ENCODE peak calls at places on chromosomes 7 and 10, in eight cellular contexts. One of them, this sample, is unnamed.

GRCh38 chr7:136179154-136179553 is 202.0 kb upstream of the MTPN start:
- DNase-seq in kidney: no peak
- DNase-seq in brain microvascular endothelial cell: no peak
- DNase-seq in OCI-LY7: no peak
- DNase-seq in AG04450: no peak
- DNase-seq in PC-9: no peak
- DNase-seq in colonic mucosa: no peak
- DNase-seq in upper lobe of right lung: no peak
- DNase-seq in this sample: no peak

GRCh38 chr10:56360967-56361841 is at the start of gene ZWINT:
- DNase-seq in AG04450: peak
- DNase-seq in colonic mucosa: peak
- DNase-seq in kidney: peak
- DNase-seq in brain microvascular endothelial cell: peak
- DNase-seq in PC-9: peak
- DNase-seq in OCI-LY7: peak
- DNase-seq in upper lobe of right lung: peak
- DNase-seq in this sample: peak

GRCh38 chr10:71222541-71223364 is 10.4 kb downstream of the UNC5B start:
- DNase-seq in OCI-LY7: peak
- DNase-seq in upper lobe of right lung: peak
- DNase-seq in brain microvascular endothelial cell: no peak
- DNase-seq in kidney: peak
- DNase-seq in colonic mucosa: no peak
- DNase-seq in AG04450: no peak
- DNase-seq in PC-9: no peak
- DNase-seq in this sample: peak

GRCh38 chr7:20307901-20308300 is 22.8 kb upstream of the ITGB8 start:
- DNase-seq in kidney: no peak
- DNase-seq in OCI-LY7: no peak
- DNase-seq in colonic mucosa: no peak
- DNase-seq in brain microvascular endothelial cell: no peak
- DNase-seq in AG04450: no peak
- DNase-seq in upper lobe of right lung: no peak
- DNase-seq in PC-9: no peak
- DNase-seq in this sample: no peak

GRCh38 chr7:2460188-2460587 is 16.0 kb downstream of the GRIFIN start:
- DNase-seq in colonic mucosa: no peak
- DNase-seq in PC-9: no peak
- DNase-seq in brain microvascular endothelial cell: no peak
- DNase-seq in OCI-LY7: no peak
- DNase-seq in upper lobe of right lung: no peak
- DNase-seq in AG04450: no peak
- DNase-seq in kidney: peak
- DNase-seq in this sample: no peak

GRCh38 chr7:157551325-157552070 is 214.7 kb downstream of the DNAJB6 start:
- DNase-seq in brain microvascular endothelial cell: no peak
- DNase-seq in AG04450: no peak
- DNase-seq in OCI-LY7: no peak
- DNase-seq in colonic mucosa: no peak
- DNase-seq in upper lobe of right lung: peak
- DNase-seq in kidney: peak
- DNase-seq in PC-9: no peak
- DNase-seq in this sample: no peak

GRCh38 chr7:99644436-99644835 is 27.7 kb downstream of the ZSCAN25 start:
- DNase-seq in PC-9: no peak
- DNase-seq in kidney: no peak
- DNase-seq in upper lobe of right lung: no peak
- DNase-seq in OCI-LY7: no peak
- DNase-seq in colonic mucosa: no peak
- DNase-seq in AG04450: no peak
- DNase-seq in brain microvascular endothelial cell: no peak
- DNase-seq in this sample: no peak

GRCh38 chr7:151124205-151124880 is 38.1 kb downstream of the AGAP3 start:
- DNase-seq in OCI-LY7: no peak
- DNase-seq in PC-9: no peak
- DNase-seq in kidney: no peak
- DNase-seq in upper lobe of right lung: no peak
- DNase-seq in colonic mucosa: no peak
- DNase-seq in AG04450: no peak
- DNase-seq in brain microvascular endothelial cell: no peak
- DNase-seq in this sample: no peak

GRCh38 chr10:68049289-68050078 is 25.6 kb downstream of the HERC4 start:
- DNase-seq in AG04450: no peak
- DNase-seq in colonic mucosa: no peak
- DNase-seq in brain microvascular endothelial cell: no peak
- DNase-seq in OCI-LY7: no peak
- DNase-seq in upper lobe of right lung: no peak
- DNase-seq in PC-9: no peak
- DNase-seq in kidney: no peak
- DNase-seq in this sample: no peak

GRCh38 chr10:96843823-96844222 is 11.7 kb downstream of the LCOR start:
- DNase-seq in AG04450: no peak
- DNase-seq in OCI-LY7: no peak
- DNase-seq in colonic mucosa: no peak
- DNase-seq in upper lobe of right lung: no peak
- DNase-seq in PC-9: no peak
- DNase-seq in brain microvascular endothelial cell: no peak
- DNase-seq in kidney: no peak
- DNase-seq in this sample: no peak

GRCh38 chr10:124566981-124567835 is 105.6 kb downstream of the LHPP start:
- DNase-seq in upper lobe of right lung: peak
- DNase-seq in AG04450: no peak
- DNase-seq in brain microvascular endothelial cell: no peak
- DNase-seq in PC-9: no peak
- DNase-seq in kidney: peak
- DNase-seq in colonic mucosa: no peak
- DNase-seq in OCI-LY7: no peak
- DNase-seq in this sample: no peak

GRCh38 chr10:22339761-22340361 is 5.4 kb upstream of the SPAG6 start:
- DNase-seq in OCI-LY7: no peak
- DNase-seq in AG04450: no peak
- DNase-seq in upper lobe of right lung: no peak
- DNase-seq in colonic mucosa: no peak
- DNase-seq in kidney: no peak
- DNase-seq in PC-9: no peak
- DNase-seq in brain microvascular endothelial cell: no peak
- DNase-seq in this sample: no peak

GRCh38 chr10:22341190-22341935 is 3.9 kb upstream of the SPAG6 start:
- DNase-seq in kidney: no peak
- DNase-seq in brain microvascular endothelial cell: no peak
- DNase-seq in colonic mucosa: no peak
- DNase-seq in AG04450: no peak
- DNase-seq in upper lobe of right lung: no peak
- DNase-seq in PC-9: no peak
- DNase-seq in OCI-LY7: no peak
- DNase-seq in this sample: no peak

GRCh38 chr10:22340362-22341189 is 4.7 kb upstream of the SPAG6 start:
- DNase-seq in AG04450: peak
- DNase-seq in kidney: peak
- DNase-seq in colonic mucosa: peak
- DNase-seq in brain microvascular endothelial cell: peak
- DNase-seq in OCI-LY7: peak
- DNase-seq in PC-9: peak
- DNase-seq in upper lobe of right lung: peak
- DNase-seq in this sample: peak

GRCh38 chr10:22343761-22344160 is 1.5 kb upstream of the SPAG6 start:
- DNase-seq in upper lobe of right lung: no peak
- DNase-seq in colonic mucosa: no peak
- DNase-seq in kidney: no peak
- DNase-seq in brain microvascular endothelial cell: no peak
- DNase-seq in PC-9: no peak
- DNase-seq in OCI-LY7: no peak
- DNase-seq in AG04450: no peak
- DNase-seq in this sample: no peak

DNA sequence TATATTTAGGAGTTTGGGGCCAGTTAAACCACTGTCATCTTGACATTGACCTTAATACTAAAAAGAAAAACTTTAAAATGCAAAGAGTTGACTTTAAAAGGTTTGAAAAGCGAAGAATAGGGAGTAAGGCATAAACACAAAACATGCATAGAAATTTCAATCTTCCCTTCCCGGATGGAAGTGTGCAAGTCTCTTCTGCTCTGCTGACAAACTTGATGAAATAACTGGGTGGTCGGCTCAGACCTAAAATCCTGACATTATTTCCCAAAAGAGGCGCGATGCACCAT is 3.4 kb upstream of the SPAG6 start:
- DNase-seq in colonic mucosa: no peak
- DNase-seq in OCI-LY7: no peak
- DNase-seq in brain microvascular endothelial cell: no peak
- DNase-seq in upper lobe of right lung: no peak
- DNase-seq in AG04450: no peak
- DNase-seq in kidney: no peak
- DNase-seq in PC-9: no peak
- DNase-seq in this sample: no peak
- H3K4me3 ChIP-seq in colonic mucosa: no peak
- H3K4me3 ChIP-seq in OCI-LY7: no peak
- H3K4me3 ChIP-seq in brain microvascular endothelial cell: no peak
- H3K4me3 ChIP-seq in upper lobe of right lung: no peak
- H3K4me3 ChIP-seq in AG04450: no peak
- H3K4me3 ChIP-seq in kidney: no peak
- H3K4me3 ChIP-seq in PC-9: peak
- H3K4me3 ChIP-seq in this sample: no peak

GRCh38 chr10:78537018-78537417 is 503.4 kb downstream of the RPS24 start:
- DNase-seq in kidney: no peak
- DNase-seq in OCI-LY7: no peak
- DNase-seq in colonic mucosa: no peak
- DNase-seq in PC-9: no peak
- DNase-seq in upper lobe of right lung: no peak
- DNase-seq in brain microvascular endothelial cell: no peak
- DNase-seq in AG04450: no peak
- DNase-seq in this sample: peak

GRCh38 chr10:78540355-78541076 is 506.9 kb downstream of the RPS24 start:
- DNase-seq in OCI-LY7: no peak
- DNase-seq in PC-9: no peak
- DNase-seq in upper lobe of right lung: no peak
- DNase-seq in AG04450: no peak
- DNase-seq in kidney: no peak
- DNase-seq in colonic mucosa: no peak
- DNase-seq in brain microvascular endothelial cell: peak
- DNase-seq in this sample: no peak

GRCh38 chr10:78542536-78542935 is 508.9 kb downstream of the RPS24 start:
- DNase-seq in upper lobe of right lung: no peak
- DNase-seq in kidney: no peak
- DNase-seq in OCI-LY7: no peak
- DNase-seq in PC-9: no peak
- DNase-seq in brain microvascular endothelial cell: no peak
- DNase-seq in colonic mucosa: no peak
- DNase-seq in AG04450: no peak
- DNase-seq in this sample: peak

GRCh38 chr10:78541528-78542470 is 508.1 kb downstream of the RPS24 start:
- DNase-seq in brain microvascular endothelial cell: no peak
- DNase-seq in colonic mucosa: peak
- DNase-seq in kidney: peak
- DNase-seq in upper lobe of right lung: no peak
- DNase-seq in OCI-LY7: no peak
- DNase-seq in AG04450: no peak
- DNase-seq in PC-9: no peak
- DNase-seq in this sample: peak

DNA sequence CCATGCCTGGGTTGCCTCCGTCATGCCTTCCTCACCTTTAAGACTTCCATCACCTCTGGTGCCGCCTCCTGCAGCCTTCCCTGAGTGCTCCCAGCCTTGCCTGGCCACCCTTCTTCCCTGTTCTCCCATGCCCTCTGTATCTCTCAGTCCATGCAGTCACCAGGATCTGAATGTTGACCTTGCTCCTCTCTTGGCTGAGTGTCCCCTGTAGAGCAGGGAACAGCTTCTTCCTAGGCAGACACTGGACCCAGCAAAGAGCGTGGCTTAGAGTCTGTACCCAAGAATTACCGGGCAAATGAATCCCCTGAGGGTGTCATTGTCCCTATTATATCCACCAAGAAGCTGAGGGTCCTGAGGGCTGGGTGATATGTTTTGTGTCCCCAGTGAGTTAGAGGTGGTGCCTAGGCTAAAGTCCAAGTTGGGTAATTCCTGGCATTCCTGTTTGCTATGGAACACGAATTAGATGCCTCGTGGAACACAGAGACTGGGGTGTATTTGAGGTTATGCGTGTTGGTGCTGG is 505.6 kb downstream of the RPS24 start:
- DNase-seq in OCI-LY7: no peak
- DNase-seq in AG04450: no peak
- DNase-seq in brain microvascular endothelial cell: no peak
- DNase-seq in colonic mucosa: no peak
- DNase-seq in kidney: no peak
- DNase-seq in PC-9: no peak
- DNase-seq in upper lobe of right lung: no peak
- DNase-seq in this sample: peak
- TF ChIP-seq CTCF in OCI-LY7: no peak
- TF ChIP-seq CTCF in AG04450: no peak
- TF ChIP-seq CTCF in brain microvascular endothelial cell: no peak
- TF ChIP-seq CTCF in colonic mucosa: no peak
- TF ChIP-seq CTCF in kidney: no peak
- TF ChIP-seq CTCF in PC-9: no peak
- TF ChIP-seq CTCF in upper lobe of right lung: no peak
- TF ChIP-seq CTCF in this sample: no peak

DNA sequence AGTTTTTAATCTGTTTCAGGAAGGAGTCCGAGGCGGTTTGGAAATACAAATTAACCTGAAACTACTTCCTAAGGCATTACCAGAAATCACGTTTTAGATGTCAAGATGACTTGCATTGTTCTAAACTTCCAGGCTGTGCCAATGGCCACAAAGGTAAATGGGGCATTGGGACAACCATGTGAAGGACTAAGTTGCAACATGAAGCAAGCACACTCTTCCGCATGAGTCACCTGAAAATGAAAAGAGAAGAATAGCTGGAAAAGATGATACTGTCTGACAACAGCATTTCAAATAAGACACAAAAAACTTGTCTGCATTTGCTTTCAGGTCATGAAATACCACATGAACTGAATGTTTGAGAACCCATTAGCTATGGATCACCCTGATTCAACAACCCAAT is 262.1 kb downstream of the AHR start:
- DNase-seq in colonic mucosa: no peak
- DNase-seq in kidney: no peak
- DNase-seq in PC-9: peak
- DNase-seq in OCI-LY7: no peak
- DNase-seq in brain microvascular endothelial cell: no peak
- DNase-seq in upper lobe of right lung: no peak
- DNase-seq in AG04450: no peak
- DNase-seq in this sample: no peak
- H3K27ac ChIP-seq in colonic mucosa: no peak
- H3K27ac ChIP-seq in kidney: no peak
- H3K27ac ChIP-seq in PC-9: no peak
- H3K27ac ChIP-seq in OCI-LY7: no peak
- H3K27ac ChIP-seq in brain microvascular endothelial cell: no peak
- H3K27ac ChIP-seq in upper lobe of right lung: no peak
- H3K27ac ChIP-seq in AG04450: no peak
- H3K27ac ChIP-seq in this sample: no peak

GRCh38 chr7:27154901-27155815 is 1.3 kb downstream of the HOXA7 start:
- DNase-seq in colonic mucosa: peak
- DNase-seq in OCI-LY7: peak
- DNase-seq in upper lobe of right lung: peak
- DNase-seq in AG04450: no peak
- DNase-seq in PC-9: no peak
- DNase-seq in kidney: peak
- DNase-seq in brain microvascular endothelial cell: no peak
- DNase-seq in this sample: no peak
- H3K4me3 ChIP-seq in colonic mucosa: peak
- H3K4me3 ChIP-seq in OCI-LY7: peak
- H3K4me3 ChIP-seq in upper lobe of right lung: peak
- H3K4me3 ChIP-seq in AG04450: peak
- H3K4me3 ChIP-seq in PC-9: no peak
- H3K4me3 ChIP-seq in kidney: peak
- H3K4me3 ChIP-seq in brain microvascular endothelial cell: no peak
- H3K4me3 ChIP-seq in this sample: peak

GRCh38 chr10:102422586-102423129 is 2.0 kb downstream of the FBXL15 start:
- DNase-seq in brain microvascular endothelial cell: peak
- DNase-seq in PC-9: peak
- DNase-seq in OCI-LY7: peak
- DNase-seq in colonic mucosa: peak
- DNase-seq in AG04450: no peak
- DNase-seq in kidney: peak
- DNase-seq in upper lobe of right lung: peak
- DNase-seq in this sample: peak
- TF ChIP-seq CTCF in brain microvascular endothelial cell: peak
- TF ChIP-seq CTCF in PC-9: peak
- TF ChIP-seq CTCF in OCI-LY7: peak
- TF ChIP-seq CTCF in colonic mucosa: peak
- TF ChIP-seq CTCF in AG04450: peak
- TF ChIP-seq CTCF in kidney: peak
- TF ChIP-seq CTCF in upper lobe of right lung: peak
- TF ChIP-seq CTCF in this sample: peak